ENCODE peak calls at places on chromosomes 4 and X, in six cellular contexts. One of them, this sample, is unnamed.

GRCh38 chr4:118888666-118889312 is at the start of gene SYNPO2:
- DNase-seq in HL-60: no peak
- DNase-seq in lower lobe of right lung: peak; percentile 68
- DNase-seq in stomach: peak; percentile 54
- DNase-seq in pancreas: peak; percentile 42
- DNase-seq in uterus: peak; percentile 95
- DNase-seq in this sample: peak; percentile 97

GRCh38 chrX:10017866-10018265 is 50.7 kb downstream of the CLDN34 start:
- DNase-seq in pancreas: no peak
- DNase-seq in stomach: no peak
- DNase-seq in HL-60: no peak
- DNase-seq in lower lobe of right lung: no peak
- DNase-seq in uterus: no peak
- DNase-seq in this sample: peak; percentile 6

GRCh38 chrX:26915064-26915463 is 548.1 kb downstream of the PPP4R3C start:
- DNase-seq in HL-60: no peak
- DNase-seq in pancreas: no peak
- DNase-seq in stomach: no peak
- DNase-seq in lower lobe of right lung: no peak
- DNase-seq in uterus: no peak
- DNase-seq in this sample: no peak

GRCh38 chr4:132557660-132558059 is 591.4 kb upstream of the PCDH10 start:
- DNase-seq in stomach: no peak
- DNase-seq in pancreas: no peak
- DNase-seq in lower lobe of right lung: no peak
- DNase-seq in uterus: no peak
- DNase-seq in HL-60: no peak
- DNase-seq in this sample: no peak

GRCh38 chrX:68403060-68403459 is 30.2 kb downstream of the OPHN1 start:
- DNase-seq in pancreas: no peak
- DNase-seq in lower lobe of right lung: no peak
- DNase-seq in uterus: no peak
- DNase-seq in stomach: no peak
- DNase-seq in HL-60: no peak
- DNase-seq in this sample: no peak

GRCh38 chrX:102129473-102129872 is 4.0 kb downstream of the TCEAL2 start:
- DNase-seq in lower lobe of right lung: no peak
- DNase-seq in pancreas: no peak
- DNase-seq in uterus: no peak
- DNase-seq in stomach: no peak
- DNase-seq in HL-60: no peak
- DNase-seq in this sample: no peak

GRCh38 chr4:8079031-8079885 is 79.4 kb downstream of the ABLIM2 start:
- DNase-seq in HL-60: no peak
- DNase-seq in lower lobe of right lung: peak; percentile 43
- DNase-seq in pancreas: no peak
- DNase-seq in stomach: peak; percentile 34
- DNase-seq in uterus: no peak
- DNase-seq in this sample: no peak

GRCh38 chrX:69215161-69215560 is 49.9 kb upstream of the PJA1 start:
- DNase-seq in pancreas: no peak
- DNase-seq in HL-60: no peak
- DNase-seq in stomach: no peak
- DNase-seq in lower lobe of right lung: no peak
- DNase-seq in uterus: no peak
- DNase-seq in this sample: no peak

GRCh38 chrX:335758-336155 is 17.2 kb upstream of the GTPBP6 start:
- DNase-seq in HL-60: no peak
- DNase-seq in uterus: no peak
- DNase-seq in pancreas: no peak
- DNase-seq in lower lobe of right lung: no peak
- DNase-seq in stomach: no peak
- DNase-seq in this sample: peak; percentile 44

GRCh38 chr4:64727960-64728359 is 318.7 kb upstream of the TECRL start:
- DNase-seq in uterus: no peak
- DNase-seq in pancreas: no peak
- DNase-seq in lower lobe of right lung: no peak
- DNase-seq in stomach: no peak
- DNase-seq in HL-60: no peak
- DNase-seq in this sample: no peak

GRCh38 chr4:138035781-138036258 is 206.3 kb downstream of the SLC7A11 start:
- DNase-seq in stomach: no peak
- DNase-seq in uterus: no peak
- DNase-seq in HL-60: peak; percentile 47
- DNase-seq in pancreas: no peak
- DNase-seq in lower lobe of right lung: no peak
- DNase-seq in this sample: no peak

GRCh38 chr4:132396636-132397035 is 752.5 kb upstream of the PCDH10 start:
- DNase-seq in HL-60: no peak
- DNase-seq in lower lobe of right lung: no peak
- DNase-seq in pancreas: no peak
- DNase-seq in stomach: no peak
- DNase-seq in uterus: no peak
- DNase-seq in this sample: no peak

GRCh38 chrX:124346064-124346876 is at the start of gene SH2D1A:
- DNase-seq in uterus: no peak
- DNase-seq in lower lobe of right lung: no peak
- DNase-seq in pancreas: no peak
- DNase-seq in stomach: no peak
- DNase-seq in HL-60: no peak
- DNase-seq in this sample: no peak

GRCh38 chr4:111228396-111228795 is 605.5 kb upstream of the PITX2 start:
- DNase-seq in pancreas: no peak
- DNase-seq in stomach: no peak
- DNase-seq in lower lobe of right lung: no peak
- DNase-seq in uterus: no peak
- DNase-seq in HL-60: no peak
- DNase-seq in this sample: no peak

GRCh38 chr4:61079976-61080375 is 120.2 kb upstream of the ADGRL3 start:
- DNase-seq in HL-60: no peak
- DNase-seq in uterus: no peak
- DNase-seq in lower lobe of right lung: no peak
- DNase-seq in pancreas: no peak
- DNase-seq in stomach: no peak
- DNase-seq in this sample: no peak

GRCh38 chrX:77899081-77899828 is at the start of gene COX7B:
- DNase-seq in lower lobe of right lung: peak; percentile 45
- DNase-seq in HL-60: peak; percentile 72
- DNase-seq in stomach: peak; percentile 64
- DNase-seq in uterus: peak; percentile 83
- DNase-seq in pancreas: peak; percentile 31
- DNase-seq in this sample: peak; percentile 86
- TF ChIP-seq CTCF in lower lobe of right lung: peak; percentile 38
- TF ChIP-seq CTCF in HL-60: peak; percentile 13
- TF ChIP-seq CTCF in stomach: no peak
- TF ChIP-seq CTCF in uterus: peak; percentile 41
- TF ChIP-seq CTCF in pancreas: no peak
- TF ChIP-seq CTCF in this sample: no peak

GRCh38 chr4:186948361-186949291 is 225.0 kb upstream of the FAT1 start:
- DNase-seq in stomach: no peak
- DNase-seq in HL-60: no peak
- DNase-seq in lower lobe of right lung: no peak
- DNase-seq in uterus: no peak
- DNase-seq in pancreas: peak; percentile 70
- DNase-seq in this sample: no peak
- TF ChIP-seq CTCF in stomach: no peak
- TF ChIP-seq CTCF in HL-60: no peak
- TF ChIP-seq CTCF in lower lobe of right lung: peak; percentile 10
- TF ChIP-seq CTCF in uterus: peak; percentile 10
- TF ChIP-seq CTCF in pancreas: peak; percentile 12
- TF ChIP-seq CTCF in this sample: no peak

DNA sequence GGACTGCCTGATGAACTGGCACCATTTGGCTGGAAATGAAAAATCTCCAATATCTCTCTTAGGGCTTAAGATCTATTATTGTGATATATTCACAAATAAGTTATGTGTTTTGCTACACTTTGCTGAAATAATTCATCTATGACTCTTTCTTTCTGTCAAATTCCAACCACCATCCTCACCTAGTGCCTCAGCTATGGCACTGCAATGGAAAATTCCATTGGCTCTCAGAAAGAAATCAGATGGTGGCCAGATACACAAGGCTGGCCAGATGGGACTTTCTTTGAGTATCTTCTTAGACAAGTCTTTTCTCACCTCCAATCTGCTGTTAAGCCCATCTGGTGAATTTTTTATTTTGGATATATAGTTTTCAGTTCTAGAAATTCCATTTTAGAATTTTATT is 28.0 kb downstream of the NAT8L start:
- DNase-seq in lower lobe of right lung: no peak
- DNase-seq in stomach: no peak
- DNase-seq in HL-60: no peak
- DNase-seq in uterus: no peak
- DNase-seq in pancreas: no peak
- DNase-seq in this sample: no peak
- TF ChIP-seq CTCF in lower lobe of right lung: no peak
- TF ChIP-seq CTCF in stomach: no peak
- TF ChIP-seq CTCF in HL-60: no peak
- TF ChIP-seq CTCF in uterus: no peak
- TF ChIP-seq CTCF in pancreas: no peak
- TF ChIP-seq CTCF in this sample: no peak

DNA sequence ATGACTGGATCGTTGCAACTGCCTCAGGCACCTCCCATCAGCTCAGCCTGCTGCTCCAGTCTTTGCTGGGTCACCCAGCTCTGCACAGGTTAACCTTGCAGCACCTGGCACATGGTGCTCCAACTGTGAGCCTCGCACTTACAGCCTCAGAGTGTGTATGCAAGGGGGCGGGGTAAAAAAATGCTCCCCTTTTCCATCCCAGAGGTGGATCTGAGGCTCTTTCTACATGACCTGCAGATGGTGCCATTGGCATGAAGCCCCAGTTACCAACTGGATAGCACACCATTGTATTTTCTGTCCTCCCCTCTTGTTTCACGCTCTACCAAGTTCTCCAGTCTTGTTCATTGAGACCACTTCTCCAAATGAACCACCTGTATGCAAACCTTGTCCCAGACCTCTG is 46.2 kb upstream of the TRPC3 start:
- DNase-seq in HL-60: no peak
- DNase-seq in stomach: no peak
- DNase-seq in lower lobe of right lung: no peak
- DNase-seq in pancreas: no peak
- DNase-seq in uterus: no peak
- DNase-seq in this sample: no peak
- TF ChIP-seq CTCF in HL-60: no peak
- TF ChIP-seq CTCF in stomach: no peak
- TF ChIP-seq CTCF in lower lobe of right lung: no peak
- TF ChIP-seq CTCF in pancreas: no peak
- TF ChIP-seq CTCF in uterus: no peak
- TF ChIP-seq CTCF in this sample: no peak

GRCh38 chr4:17081157-17081556 is 182.7 kb upstream of the LDB2 start:
- DNase-seq in uterus: no peak
- DNase-seq in pancreas: no peak
- DNase-seq in stomach: no peak
- DNase-seq in HL-60: no peak
- DNase-seq in lower lobe of right lung: no peak
- DNase-seq in this sample: no peak

GRCh38 chr4:17082186-17082585 is 183.7 kb upstream of the LDB2 start:
- DNase-seq in HL-60: no peak
- DNase-seq in lower lobe of right lung: no peak
- DNase-seq in uterus: no peak
- DNase-seq in pancreas: no peak
- DNase-seq in stomach: no peak
- DNase-seq in this sample: no peak

GRCh38 chr4:17091104-17091503 is 192.7 kb upstream of the LDB2 start:
- DNase-seq in stomach: no peak
- DNase-seq in pancreas: no peak
- DNase-seq in HL-60: no peak
- DNase-seq in lower lobe of right lung: no peak
- DNase-seq in uterus: no peak
- DNase-seq in this sample: no peak

DNA sequence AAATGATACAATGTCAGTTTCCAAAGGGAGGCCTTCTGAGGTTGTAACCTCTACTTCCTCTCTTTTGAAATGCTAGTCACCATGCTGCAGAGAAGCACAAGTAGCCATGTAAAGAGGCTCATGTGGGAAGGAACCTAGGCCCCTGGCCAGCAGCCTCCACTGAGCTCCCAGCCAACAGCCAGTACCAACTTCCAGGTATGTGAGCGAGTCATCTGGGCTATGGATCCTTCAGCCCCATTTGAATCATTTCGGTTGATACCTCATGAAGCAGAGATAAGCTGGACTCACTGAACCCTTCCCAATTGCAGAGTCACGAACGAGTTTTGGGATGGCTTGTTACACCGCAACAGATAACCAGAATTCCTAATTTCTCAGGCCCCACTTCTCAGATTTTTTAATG is 187.0 kb upstream of the LDB2 start:
- DNase-seq in lower lobe of right lung: no peak
- DNase-seq in stomach: no peak
- DNase-seq in pancreas: no peak
- DNase-seq in HL-60: no peak
- DNase-seq in uterus: no peak
- DNase-seq in this sample: no peak
- TF ChIP-seq CTCF in lower lobe of right lung: no peak
- TF ChIP-seq CTCF in stomach: no peak
- TF ChIP-seq CTCF in pancreas: no peak
- TF ChIP-seq CTCF in HL-60: no peak
- TF ChIP-seq CTCF in uterus: no peak
- TF ChIP-seq CTCF in this sample: no peak

GRCh38 chrX:41478397-41478911 is 31.3 kb downstream of the NYX start:
- DNase-seq in stomach: no peak
- DNase-seq in lower lobe of right lung: no peak
- DNase-seq in HL-60: no peak
- DNase-seq in uterus: no peak
- DNase-seq in pancreas: no peak
- DNase-seq in this sample: no peak

GRCh38 chrX:41481264-41482109 is 34.3 kb downstream of the NYX start:
- DNase-seq in stomach: no peak
- DNase-seq in lower lobe of right lung: no peak
- DNase-seq in HL-60: no peak
- DNase-seq in pancreas: no peak
- DNase-seq in uterus: no peak
- DNase-seq in this sample: no peak

GRCh38 chrX:41480508-41481260 is 33.5 kb downstream of the NYX start:
- DNase-seq in stomach: no peak
- DNase-seq in HL-60: no peak
- DNase-seq in lower lobe of right lung: peak; percentile 51
- DNase-seq in uterus: no peak
- DNase-seq in pancreas: no peak
- DNase-seq in this sample: no peak

GRCh38 chrX:41482153-41482850 is 35.2 kb downstream of the NYX start:
- DNase-seq in pancreas: no peak
- DNase-seq in HL-60: no peak
- DNase-seq in lower lobe of right lung: no peak
- DNase-seq in uterus: no peak
- DNase-seq in stomach: no peak
- DNase-seq in this sample: no peak
- TF ChIP-seq CTCF in pancreas: no peak
- TF ChIP-seq CTCF in HL-60: no peak
- TF ChIP-seq CTCF in lower lobe of right lung: no peak
- TF ChIP-seq CTCF in uterus: no peak
- TF ChIP-seq CTCF in stomach: no peak
- TF ChIP-seq CTCF in this sample: no peak

DNA sequence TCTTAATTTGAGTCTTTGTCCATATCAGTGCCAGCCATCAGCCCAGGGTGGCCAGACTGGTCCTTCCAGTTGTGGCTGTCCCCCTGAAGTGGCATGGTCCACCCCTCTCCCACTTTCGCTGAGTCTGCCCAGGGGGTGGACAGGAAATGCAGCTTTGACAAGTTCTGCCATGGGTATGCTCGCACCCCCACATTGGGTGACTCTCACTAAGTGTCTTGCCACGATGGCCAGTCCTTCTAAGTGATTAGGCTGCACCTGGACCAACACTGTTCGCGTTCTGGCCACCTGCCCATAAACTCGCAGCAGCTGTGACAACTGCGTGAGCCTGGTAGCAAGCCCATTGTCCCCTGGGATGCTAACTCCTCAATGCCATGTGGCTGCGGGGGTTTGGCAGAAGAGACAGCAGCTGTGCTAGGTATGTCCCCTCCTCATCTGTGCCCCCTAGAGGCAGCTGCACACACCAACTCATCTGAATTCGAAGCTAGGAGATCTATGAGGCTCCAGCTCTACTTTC is 10.0 kb upstream of the LNX1 start:
- DNase-seq in HL-60: no peak
- DNase-seq in lower lobe of right lung: no peak
- DNase-seq in uterus: no peak
- DNase-seq in stomach: no peak
- DNase-seq in pancreas: peak; percentile 67
- DNase-seq in this sample: no peak
- TF ChIP-seq CTCF in HL-60: no peak
- TF ChIP-seq CTCF in lower lobe of right lung: peak; percentile 13
- TF ChIP-seq CTCF in uterus: no peak
- TF ChIP-seq CTCF in stomach: no peak
- TF ChIP-seq CTCF in pancreas: no peak
- TF ChIP-seq CTCF in this sample: no peak